ENCODE peak calls at places on chromosome 15, in nine cellular contexts. E is glutamatergic neuron, O is stomach, I is uterus, A is neural crest cell, N is Caco-2, C is neural progenitor cell, T is upper lobe of left lung, H is fibroblast of mammary gland. W is an unnamed sample.

GRCh38 chr15:34337557-34338306 is at the start of gene SLC12A6:
- DNase-seq in E (peak), O (peak), I (peak), A (peak), N (peak), C (peak), T (peak), H (peak), W (no peak)

GRCh38 chr15:77838061-77838460 is 205.3 kb upstream of the LINGO1 start:
- DNase-seq in E (no peak), O (no peak), I (no peak), A (no peak), N (peak), C (no peak), T (peak), H (no peak), W (no peak)

GRCh38 chr15:64651573-64652260 is 123.7 kb downstream of the RBPMS2 start:
- DNase-seq in E (no peak), O (no peak), I (no peak), A (no peak), N (peak), C (no peak), T (no peak), H (no peak), W (no peak)

GRCh38 chr15:94066046-94066445 is 165.3 kb upstream of the MCTP2 start:
- DNase-seq in E (no peak), O (no peak), I (no peak), A (no peak), N (no peak), C (no peak), T (no peak), H (no peak), W (no peak)

GRCh38 chr15:38707802-38708671 is 143.4 kb upstream of the RASGRP1 start:
- DNase-seq in E (peak), O (peak), I (peak), A (peak), N (no peak), C (peak), T (no peak), H (peak), W (no peak)

GRCh38 chr15:78082106-78082742 is 4.7 kb upstream of the TBC1D2B start:
- DNase-seq in E (no peak), O (no peak), I (no peak), A (no peak), N (no peak), C (no peak), T (no peak), H (peak), W (no peak)

GRCh38 chr15:92882697-92883642 is 17.2 kb upstream of the CHD2 start:
- DNase-seq in E (peak), O (no peak), I (peak), A (no peak), N (no peak), C (peak), T (peak), H (no peak), W (no peak)

GRCh38 chr15:73792429-73792828 is 39.3 kb upstream of the INSYN1 start:
- DNase-seq in E (no peak), O (no peak), I (no peak), A (no peak), N (no peak), C (no peak), T (no peak), H (no peak), W (no peak)

GRCh38 chr15:59828871-59829270 is 139.8 kb upstream of the BNIP2 start:
- DNase-seq in E (no peak), O (no peak), I (no peak), A (no peak), N (no peak), C (no peak), T (peak), H (no peak), W (no peak)

GRCh38 chr15:90006217-90007088 is 5.3 kb downstream of the ZNF710 start:
- DNase-seq in E (no peak), O (peak), I (no peak), A (no peak), N (no peak), C (no peak), T (no peak), H (no peak), W (no peak)

GRCh38 chr15:32838820-32839219 is 121.0 kb downstream of the GREM1 start:
- DNase-seq in E (no peak), O (no peak), I (no peak), A (no peak), N (no peak), C (no peak), T (no peak), H (peak), W (no peak)

GRCh38 chr15:48590704-48591103 is 54.8 kb downstream of the FBN1 start:
- DNase-seq in E (no peak), O (no peak), I (no peak), A (no peak), N (no peak), C (no peak), T (no peak), H (no peak), W (no peak)

GRCh38 chr15:69088300-69088965 is 72.0 kb upstream of the GLCE start:
- DNase-seq in E (no peak), O (no peak), I (no peak), A (no peak), N (no peak), C (no peak), T (no peak), H (no peak), W (no peak)

GRCh38 chr15:70142322-70143191 is 44.8 kb upstream of the TLE3 start:
- DNase-seq in E (no peak), O (no peak), I (peak), A (no peak), N (no peak), C (no peak), T (no peak), H (peak), W (no peak)

GRCh38 chr15:44882499-44882968 is 74.0 kb upstream of the TERB2 start:
- DNase-seq in E (no peak), O (no peak), I (no peak), A (no peak), N (no peak), C (no peak), T (no peak), H (no peak), W (peak)

GRCh38 chr15:91488452-91488851 is 365.1 kb upstream of the SLCO3A1 start:
- DNase-seq in E (no peak), O (no peak), I (no peak), A (no peak), N (no peak), C (no peak), T (no peak), H (no peak), W (no peak)

GRCh38 chr15:62474771-62475124 is 309.7 kb upstream of the C2CD4B start:
- DNase-seq in E (no peak), O (no peak), I (no peak), A (no peak), N (no peak), C (no peak), T (no peak), H (peak), W (no peak)

GRCh38 chr15:35738370-35738769 is 192.4 kb upstream of the DPH6 start:
- DNase-seq in E (no peak), O (no peak), I (no peak), A (no peak), N (no peak), C (no peak), T (no peak), H (peak), W (no peak)

GRCh38 chr15:38565287-38565670 is 665 bp upstream of the RASGRP1 start:
- DNase-seq in E (no peak), O (no peak), I (no peak), A (no peak), N (no peak), C (no peak), T (peak), H (no peak), W (no peak)

GRCh38 chr15:92655178-92655995 is at the start of gene FAM174B:
- DNase-seq in E (peak), O (peak), I (no peak), A (peak), N (no peak), C (peak), T (peak), H (peak), W (no peak)

GRCh38 chr15:75203908-75204263 is 2.2 kb downstream of the C15orf39 start:
- DNase-seq in E (no peak), O (no peak), I (no peak), A (no peak), N (no peak), C (no peak), T (no peak), H (no peak), W (no peak)

GRCh38 chr15:51401872-51402517 is 60.5 kb downstream of the GLDN start:
- DNase-seq in E (peak), O (peak), I (no peak), A (peak), N (no peak), C (peak), T (no peak), H (peak), W (no peak)

GRCh38 chr15:98914626-98915025 is 93.0 kb downstream of the PGPEP1L start:
- DNase-seq in E (no peak), O (no peak), I (no peak), A (no peak), N (no peak), C (no peak), T (no peak), H (peak), W (no peak)

GRCh38 chr15:38696120-38696727 is 131.6 kb upstream of the RASGRP1 start:
- DNase-seq in E (no peak), O (peak), I (no peak), A (no peak), N (no peak), C (no peak), T (no peak), H (peak), W (no peak)

GRCh38 chr15:70876011-70876410 is 16.2 kb downstream of the THAP10 start:
- DNase-seq in E (no peak), O (no peak), I (no peak), A (no peak), N (no peak), C (no peak), T (no peak), H (no peak), W (no peak)

GRCh38 chr15:35507932-35508638 is 37.9 kb downstream of the DPH6 start:
- DNase-seq in E (no peak), O (no peak), I (no peak), A (no peak), N (no peak), C (peak), T (no peak), H (no peak), W (no peak)

GRCh38 chr15:89814112-89814742 is 425 bp downstream of the ANPEP start:
- DNase-seq in E (no peak), O (peak), I (no peak), A (no peak), N (no peak), C (peak), T (peak), H (no peak), W (no peak)

GRCh38 chr15:95170587-95171380 is 939.4 kb downstream of the MCTP2 start:
- DNase-seq in E (no peak), O (no peak), I (no peak), A (no peak), N (no peak), C (no peak), T (no peak), H (no peak), W (no peak)

GRCh38 chr15:99305761-99306505 is 54.7 kb downstream of the LRRC28 start:
- DNase-seq in E (no peak), O (peak), I (peak), A (no peak), N (no peak), C (peak), T (no peak), H (peak), W (peak)

GRCh38 chr15:56967336-56967735 is 48.9 kb downstream of the TCF12 start:
- DNase-seq in E (no peak), O (no peak), I (no peak), A (no peak), N (no peak), C (no peak), T (no peak), H (no peak), W (no peak)

GRCh38 chr15:41999290-42000285 is 21.3 kb downstream of the PLA2G4E start:
- DNase-seq in E (no peak), O (no peak), I (no peak), A (no peak), N (no peak), C (no peak), T (peak), H (no peak), W (no peak)

GRCh38 chr15:66705277-66705927 is 3.4 kb downstream of the SMAD6 start:
- DNase-seq in E (no peak), O (no peak), I (no peak), A (no peak), N (no peak), C (no peak), T (no peak), H (no peak), W (no peak)

GRCh38 chr15:66706225-66706732 is 4.2 kb downstream of the SMAD6 start:
- DNase-seq in E (no peak), O (peak), I (no peak), A (no peak), N (no peak), C (peak), T (peak), H (no peak), W (no peak)

GRCh38 chr15:66704019-66704782 is 2.2 kb downstream of the SMAD6 start:
- DNase-seq in E (no peak), O (no peak), I (no peak), A (no peak), N (no peak), C (no peak), T (no peak), H (no peak), W (no peak)

GRCh38 chr15:66703540-66703941 is 1.5 kb downstream of the SMAD6 start:
- DNase-seq in E (peak), O (peak), I (peak), A (peak), N (no peak), C (peak), T (no peak), H (peak), W (no peak)

GRCh38 chr15:66704783-66705113 is 2.7 kb downstream of the SMAD6 start:
- DNase-seq in E (no peak), O (peak), I (no peak), A (no peak), N (no peak), C (no peak), T (no peak), H (no peak), W (no peak)
- TF ChIP-seq CTCF in E (no peak), O (no peak), I (no peak), A (no peak), N (no peak), C (no peak), T (no peak), H (no peak), W (no peak)

GRCh38 chr15:66905954-66906353 is 159.4 kb upstream of the SMAD3 start:
- DNase-seq in E (no peak), O (no peak), I (no peak), A (no peak), N (no peak), C (peak), T (no peak), H (no peak), W (no peak)
- TF ChIP-seq CTCF in E (peak), O (no peak), I (no peak), A (no peak), N (no peak), C (peak), T (no peak), H (peak), W (peak)

GRCh38 chr15:52760562-52760961 is 29.6 kb downstream of the ONECUT1 start:
- DNase-seq in E (no peak), O (no peak), I (no peak), A (no peak), N (no peak), C (no peak), T (no peak), H (no peak), W (no peak)

GRCh38 chr15:52762621-52763020 is 27.5 kb downstream of the ONECUT1 start:
- DNase-seq in E (no peak), O (no peak), I (no peak), A (no peak), N (no peak), C (no peak), T (no peak), H (no peak), W (no peak)

GRCh38 chr15:52764731-52765130 is 25.4 kb downstream of the ONECUT1 start:
- DNase-seq in E (no peak), O (no peak), I (no peak), A (no peak), N (no peak), C (no peak), T (no peak), H (no peak), W (no peak)

GRCh38 chr15:52765779-52766178 is 24.4 kb downstream of the ONECUT1 start:
- DNase-seq in E (peak), O (no peak), I (no peak), A (no peak), N (no peak), C (peak), T (no peak), H (no peak), W (no peak)

GRCh38 chr15:52759969-52760368 is 30.2 kb downstream of the ONECUT1 start:
- DNase-seq in E (no peak), O (no peak), I (no peak), A (no peak), N (no peak), C (no peak), T (no peak), H (no peak), W (no peak)
- TF ChIP-seq CTCF in E (no peak), O (no peak), I (no peak), A (no peak), N (no peak), C (peak), T (no peak), H (no peak), W (no peak)

GRCh38 chr15:83970290-83970890 is 265.2 kb upstream of the GOLGA6L4 start:
- DNase-seq in E (no peak), O (no peak), I (peak), A (no peak), N (no peak), C (no peak), T (no peak), H (peak), W (no peak)

GRCh38 chr15:83977992-83978391 is 257.6 kb upstream of the GOLGA6L4 start:
- DNase-seq in E (no peak), O (no peak), I (no peak), A (no peak), N (no peak), C (no peak), T (no peak), H (no peak), W (no peak)

GRCh38 chr15:83971967-83972366 is 263.6 kb upstream of the GOLGA6L4 start:
- DNase-seq in E (no peak), O (no peak), I (no peak), A (no peak), N (no peak), C (no peak), T (no peak), H (peak), W (no peak)

GRCh38 chr15:83978588-83978987 is 257.0 kb upstream of the GOLGA6L4 start:
- DNase-seq in E (no peak), O (no peak), I (no peak), A (no peak), N (no peak), C (no peak), T (no peak), H (no peak), W (no peak)

DNA sequence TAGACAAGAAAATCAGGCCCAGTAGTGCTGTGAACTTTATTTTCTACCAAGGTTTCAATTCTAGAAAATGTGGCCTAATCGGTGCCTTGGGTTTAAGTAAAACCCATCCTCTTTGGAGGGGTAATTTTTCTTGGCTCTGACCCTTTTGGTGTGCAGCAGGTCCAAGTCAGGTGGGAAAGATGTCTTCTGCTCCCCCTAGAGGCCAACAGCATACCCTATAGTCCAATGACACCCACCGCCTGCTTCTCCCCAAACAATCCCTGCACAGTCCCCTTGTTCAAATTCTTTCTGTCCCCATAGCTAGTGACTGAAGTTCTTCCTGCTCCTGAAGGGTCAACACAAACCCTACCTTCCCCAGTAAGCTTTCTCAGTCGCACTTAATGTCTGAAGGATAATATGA is 261.8 kb upstream of the GOLGA6L4 start:
- DNase-seq in E (no peak), O (no peak), I (no peak), A (no peak), N (no peak), C (no peak), T (no peak), H (peak), W (no peak)
- TF ChIP-seq CTCF in E (peak), O (no peak), I (no peak), A (peak), N (peak), C (peak), T (no peak), H (peak), W (peak)

GRCh38 chr15:25456196-25456595 is 17.4 kb upstream of the UBE3A start:
- DNase-seq in E (no peak), O (no peak), I (no peak), A (no peak), N (no peak), C (no peak), T (no peak), H (no peak), W (no peak)

GRCh38 chr15:25455244-25455643 is 16.4 kb upstream of the UBE3A start:
- DNase-seq in E (no peak), O (no peak), I (no peak), A (no peak), N (no peak), C (no peak), T (no peak), H (no peak), W (no peak)

GRCh38 chr15:25450163-25450562 is 11.3 kb upstream of the UBE3A start:
- DNase-seq in E (no peak), O (no peak), I (no peak), A (no peak), N (no peak), C (no peak), T (no peak), H (no peak), W (no peak)

GRCh38 chr15:25451501-25451900 is 12.7 kb upstream of the UBE3A start:
- DNase-seq in E (no peak), O (no peak), I (no peak), A (no peak), N (no peak), C (no peak), T (no peak), H (no peak), W (no peak)
- TF ChIP-seq CTCF in E (no peak), O (no peak), I (no peak), A (no peak), N (no peak), C (no peak), T (no peak), H (no peak), W (no peak)

W was measured in epithelial cell of proximal tubule.